ENCODE peak calls at places on chromosomes 12 and 14, in ten cellular contexts. One of them, this sample, is unnamed.

GRCh38 chr12:54588110-54588831 is at the start of gene PPP1R1A:
- DNase-seq in tibial nerve: no peak
- DNase-seq in psoas muscle: peak; percentile 75
- DNase-seq in left ventricle myocardium inferior: peak; percentile 35
- DNase-seq in OCI-LY7: no peak
- DNase-seq in lung: no peak
- DNase-seq in CD8-positive, alpha-beta T cell: no peak
- DNase-seq in H1: no peak
- DNase-seq in heart left ventricle: peak; percentile 20
- DNase-seq in aorta: peak; percentile 81
- DNase-seq in this sample: no peak

GRCh38 chr12:40226652-40227051 is 1.9 kb downstream of the LRRK2 start:
- DNase-seq in OCI-LY7: peak; percentile 52
- DNase-seq in tibial nerve: peak; percentile 39
- DNase-seq in CD8-positive, alpha-beta T cell: no peak
- DNase-seq in aorta: no peak
- DNase-seq in psoas muscle: peak; percentile 44
- DNase-seq in heart left ventricle: peak; percentile 61
- DNase-seq in lung: peak; percentile 64
- DNase-seq in H1: no peak
- DNase-seq in left ventricle myocardium inferior: no peak
- DNase-seq in this sample: peak; percentile 57

GRCh38 chr12:78146365-78146772 is 315.7 kb downstream of the NAV3 start:
- DNase-seq in H1: no peak
- DNase-seq in CD8-positive, alpha-beta T cell: no peak
- DNase-seq in lung: no peak
- DNase-seq in OCI-LY7: peak; percentile 61
- DNase-seq in heart left ventricle: no peak
- DNase-seq in left ventricle myocardium inferior: no peak
- DNase-seq in aorta: no peak
- DNase-seq in psoas muscle: no peak
- DNase-seq in tibial nerve: no peak
- DNase-seq in this sample: peak; percentile 47

GRCh38 chr12:114784526-114784925 is 100.6 kb upstream of the TBX3 start:
- DNase-seq in heart left ventricle: no peak
- DNase-seq in psoas muscle: no peak
- DNase-seq in H1: no peak
- DNase-seq in tibial nerve: no peak
- DNase-seq in OCI-LY7: no peak
- DNase-seq in aorta: no peak
- DNase-seq in left ventricle myocardium inferior: no peak
- DNase-seq in lung: no peak
- DNase-seq in CD8-positive, alpha-beta T cell: no peak
- DNase-seq in this sample: no peak

GRCh38 chr12:52873832-52874572 is 25.2 kb upstream of the KRT78 start:
- DNase-seq in left ventricle myocardium inferior: peak; percentile 86
- DNase-seq in H1: no peak
- DNase-seq in OCI-LY7: no peak
- DNase-seq in heart left ventricle: peak; percentile 88
- DNase-seq in aorta: peak; percentile 96
- DNase-seq in CD8-positive, alpha-beta T cell: no peak
- DNase-seq in tibial nerve: peak; percentile 70
- DNase-seq in lung: peak; percentile 79
- DNase-seq in psoas muscle: peak; percentile 89
- DNase-seq in this sample: peak; percentile 95

GRCh38 chr14:90499908-90500664 is 103.3 kb downstream of the CALM1 start:
- DNase-seq in CD8-positive, alpha-beta T cell: no peak
- DNase-seq in aorta: peak; percentile 36
- DNase-seq in OCI-LY7: no peak
- DNase-seq in heart left ventricle: no peak
- DNase-seq in psoas muscle: no peak
- DNase-seq in tibial nerve: no peak
- DNase-seq in H1: no peak
- DNase-seq in lung: no peak
- DNase-seq in left ventricle myocardium inferior: no peak
- DNase-seq in this sample: no peak

GRCh38 chr14:66405158-66405557 is 81.0 kb upstream of the CCDC196 start:
- DNase-seq in lung: no peak
- DNase-seq in tibial nerve: no peak
- DNase-seq in OCI-LY7: no peak
- DNase-seq in aorta: no peak
- DNase-seq in CD8-positive, alpha-beta T cell: no peak
- DNase-seq in H1: no peak
- DNase-seq in left ventricle myocardium inferior: no peak
- DNase-seq in psoas muscle: no peak
- DNase-seq in heart left ventricle: no peak
- DNase-seq in this sample: peak; percentile 12

GRCh38 chr14:68535404-68536024 is 257.4 kb downstream of the ZFP36L1 start:
- DNase-seq in tibial nerve: no peak
- DNase-seq in heart left ventricle: no peak
- DNase-seq in OCI-LY7: no peak
- DNase-seq in aorta: no peak
- DNase-seq in left ventricle myocardium inferior: no peak
- DNase-seq in lung: no peak
- DNase-seq in CD8-positive, alpha-beta T cell: no peak
- DNase-seq in H1: no peak
- DNase-seq in psoas muscle: no peak
- DNase-seq in this sample: peak; percentile 92

GRCh38 chr12:123269395-123269892 is 2.2 kb downstream of the CDK2AP1 start:
- DNase-seq in OCI-LY7: peak; percentile 70
- DNase-seq in aorta: peak; percentile 89
- DNase-seq in H1: no peak
- DNase-seq in tibial nerve: peak; percentile 70
- DNase-seq in CD8-positive, alpha-beta T cell: no peak
- DNase-seq in lung: no peak
- DNase-seq in heart left ventricle: peak; percentile 74
- DNase-seq in left ventricle myocardium inferior: peak; percentile 73
- DNase-seq in psoas muscle: peak; percentile 80
- DNase-seq in this sample: no peak

GRCh38 chr14:93926209-93926872 is 803 bp upstream of the FAM181A start:
- DNase-seq in tibial nerve: no peak
- DNase-seq in left ventricle myocardium inferior: no peak
- DNase-seq in aorta: no peak
- DNase-seq in psoas muscle: peak; percentile 69
- DNase-seq in heart left ventricle: no peak
- DNase-seq in lung: no peak
- DNase-seq in CD8-positive, alpha-beta T cell: no peak
- DNase-seq in OCI-LY7: no peak
- DNase-seq in H1: no peak
- DNase-seq in this sample: no peak

GRCh38 chr12:57175428-57176138 is 28.2 kb upstream of the LRP1-AS start:
- DNase-seq in OCI-LY7: peak; percentile 21
- DNase-seq in CD8-positive, alpha-beta T cell: no peak
- DNase-seq in aorta: peak; percentile 96
- DNase-seq in heart left ventricle: peak; percentile 76
- DNase-seq in left ventricle myocardium inferior: peak; percentile 87
- DNase-seq in psoas muscle: peak; percentile 90
- DNase-seq in H1: peak; percentile 50
- DNase-seq in tibial nerve: peak; percentile 89
- DNase-seq in lung: peak; percentile 76
- DNase-seq in this sample: peak; percentile 80

GRCh38 chr12:68378859-68379628 is 46.9 kb upstream of the MDM1 start:
- DNase-seq in CD8-positive, alpha-beta T cell: no peak
- DNase-seq in tibial nerve: no peak
- DNase-seq in lung: peak; percentile 35
- DNase-seq in OCI-LY7: no peak
- DNase-seq in aorta: no peak
- DNase-seq in left ventricle myocardium inferior: peak; percentile 20
- DNase-seq in psoas muscle: no peak
- DNase-seq in heart left ventricle: peak; percentile 25
- DNase-seq in H1: no peak
- DNase-seq in this sample: peak; percentile 82

GRCh38 chr14:23371865-23372264 is 744 bp upstream of the IL25 start:
- DNase-seq in H1: no peak
- DNase-seq in tibial nerve: no peak
- DNase-seq in lung: no peak
- DNase-seq in heart left ventricle: no peak
- DNase-seq in psoas muscle: no peak
- DNase-seq in OCI-LY7: no peak
- DNase-seq in aorta: no peak
- DNase-seq in left ventricle myocardium inferior: no peak
- DNase-seq in CD8-positive, alpha-beta T cell: no peak
- DNase-seq in this sample: no peak
- H3K9me3 ChIP-seq in H1: no peaks in the 10 kb centered on the region
- H3K9me3 ChIP-seq in tibial nerve: no peaks in the 10 kb centered on the region
- H3K9me3 ChIP-seq in lung: no peaks in the 10 kb centered on the region
- H3K9me3 ChIP-seq in heart left ventricle: no peaks in the 10 kb centered on the region
- H3K9me3 ChIP-seq in psoas muscle: no peaks in the 10 kb centered on the region
- H3K9me3 ChIP-seq in OCI-LY7: no peaks in the 10 kb centered on the region
- H3K9me3 ChIP-seq in aorta: no peaks in the 10 kb centered on the region
- H3K9me3 ChIP-seq in left ventricle myocardium inferior: no peaks in the 10 kb centered on the region
- H3K9me3 ChIP-seq in CD8-positive, alpha-beta T cell: no peaks in the 10 kb centered on the region
- H3K9me3 ChIP-seq in this sample: no peaks in the 10 kb centered on the region

GRCh38 chr14:78142994-78143393 is 27.2 kb upstream of the NRXN3 start:
- DNase-seq in psoas muscle: no peak
- DNase-seq in aorta: no peak
- DNase-seq in heart left ventricle: no peak
- DNase-seq in tibial nerve: no peak
- DNase-seq in left ventricle myocardium inferior: no peak
- DNase-seq in OCI-LY7: no peak
- DNase-seq in lung: no peak
- DNase-seq in H1: no peak
- DNase-seq in CD8-positive, alpha-beta T cell: no peak
- DNase-seq in this sample: no peak
- H3K27ac ChIP-seq in psoas muscle: no peak overlapping the region
- H3K27ac ChIP-seq in aorta: no peak overlapping the region
- H3K27ac ChIP-seq in heart left ventricle: no peak overlapping the region
- H3K27ac ChIP-seq in tibial nerve: no peak overlapping the region
- H3K27ac ChIP-seq in left ventricle myocardium inferior: no peak overlapping the region
- H3K27ac ChIP-seq in OCI-LY7: no peak overlapping the region
- H3K27ac ChIP-seq in lung: no peak overlapping the region
- H3K27ac ChIP-seq in H1: no peak overlapping the region
- H3K27ac ChIP-seq in CD8-positive, alpha-beta T cell: no peak overlapping the region
- H3K27ac ChIP-seq in this sample: no peak overlapping the region

DNA sequence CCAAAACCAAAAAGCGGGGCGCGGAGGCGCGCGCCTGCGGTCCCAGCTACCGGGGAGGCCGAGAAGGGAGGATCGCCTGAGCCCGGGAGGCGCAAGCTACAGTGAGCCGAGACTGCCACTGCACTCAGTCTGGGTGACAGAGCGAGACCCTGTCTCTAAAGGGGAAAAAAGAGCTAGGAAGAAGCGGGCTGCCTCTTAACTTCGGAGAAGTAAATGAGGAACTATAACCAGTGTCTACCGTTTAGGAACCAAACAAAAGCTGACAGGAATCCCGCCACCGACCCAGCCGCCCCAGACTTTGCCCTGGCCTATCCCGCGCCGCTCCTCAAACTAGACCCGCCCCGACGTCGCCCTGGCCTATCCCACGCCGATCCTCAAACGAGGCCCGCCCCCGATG is 611 bp upstream of the SIVA1 start:
- DNase-seq in lung: no peak
- DNase-seq in heart left ventricle: no peak
- DNase-seq in psoas muscle: no peak
- DNase-seq in tibial nerve: no peak
- DNase-seq in left ventricle myocardium inferior: no peak
- DNase-seq in CD8-positive, alpha-beta T cell: no peak
- DNase-seq in H1: no peak
- DNase-seq in aorta: no peak
- DNase-seq in OCI-LY7: no peak
- DNase-seq in this sample: no peak
- H3K4me1 ChIP-seq in lung: peaks cover 13% of the 10 kb centered on the region
- H3K4me1 ChIP-seq in heart left ventricle: peaks cover 10% of the 10 kb centered on the region
- H3K4me1 ChIP-seq in psoas muscle: peaks cover 54% of the 10 kb centered on the region
- H3K4me1 ChIP-seq in tibial nerve: peaks cover 31% of the 10 kb centered on the region
- H3K4me1 ChIP-seq in left ventricle myocardium inferior: peaks cover 44% of the 10 kb centered on the region
- H3K4me1 ChIP-seq in CD8-positive, alpha-beta T cell: peaks cover 45% of the 10 kb centered on the region
- H3K4me1 ChIP-seq in H1: peaks cover 5% of the 10 kb centered on the region
- H3K4me1 ChIP-seq in aorta: peaks cover 3% of the 10 kb centered on the region
- H3K4me1 ChIP-seq in OCI-LY7: peaks cover 54% of the 10 kb centered on the region
- H3K4me1 ChIP-seq in this sample: peaks cover 32% of the 10 kb centered on the region

GRCh38 chr14:105838107-105838506 is 311.7 kb downstream of the TMEM121 start:
- DNase-seq in left ventricle myocardium inferior: no peak
- DNase-seq in lung: no peak
- DNase-seq in heart left ventricle: no peak
- DNase-seq in tibial nerve: no peak
- DNase-seq in H1: no peak
- DNase-seq in aorta: no peak
- DNase-seq in psoas muscle: no peak
- DNase-seq in CD8-positive, alpha-beta T cell: no peak
- DNase-seq in OCI-LY7: no peak
- DNase-seq in this sample: no peak

GRCh38 chr14:105837349-105838063 is 311.1 kb downstream of the TMEM121 start:
- DNase-seq in H1: no peak
- DNase-seq in OCI-LY7: peak; percentile 1
- DNase-seq in psoas muscle: no peak
- DNase-seq in heart left ventricle: no peak
- DNase-seq in lung: no peak
- DNase-seq in aorta: no peak
- DNase-seq in CD8-positive, alpha-beta T cell: no peak
- DNase-seq in left ventricle myocardium inferior: no peak
- DNase-seq in tibial nerve: no peak
- DNase-seq in this sample: no peak

GRCh38 chr14:105836160-105836559 is 309.8 kb downstream of the TMEM121 start:
- DNase-seq in OCI-LY7: no peak
- DNase-seq in heart left ventricle: no peak
- DNase-seq in tibial nerve: no peak
- DNase-seq in lung: no peak
- DNase-seq in aorta: no peak
- DNase-seq in left ventricle myocardium inferior: no peak
- DNase-seq in CD8-positive, alpha-beta T cell: no peak
- DNase-seq in psoas muscle: no peak
- DNase-seq in H1: no peak
- DNase-seq in this sample: no peak

GRCh38 chr14:105838591-105839424 is 312.4 kb downstream of the TMEM121 start:
- DNase-seq in aorta: peak; percentile 68
- DNase-seq in OCI-LY7: no peak
- DNase-seq in heart left ventricle: no peak
- DNase-seq in lung: no peak
- DNase-seq in psoas muscle: no peak
- DNase-seq in CD8-positive, alpha-beta T cell: no peak
- DNase-seq in tibial nerve: no peak
- DNase-seq in left ventricle myocardium inferior: no peak
- DNase-seq in H1: no peak
- DNase-seq in this sample: no peak

GRCh38 chr14:105836730-105837129 is 310.3 kb downstream of the TMEM121 start:
- DNase-seq in tibial nerve: no peak
- DNase-seq in psoas muscle: no peak
- DNase-seq in H1: no peak
- DNase-seq in OCI-LY7: no peak
- DNase-seq in heart left ventricle: no peak
- DNase-seq in aorta: no peak
- DNase-seq in lung: no peak
- DNase-seq in left ventricle myocardium inferior: no peak
- DNase-seq in CD8-positive, alpha-beta T cell: no peak
- DNase-seq in this sample: no peak
- H3K9me3 ChIP-seq in tibial nerve: no peaks in the 10 kb centered on the region
- H3K9me3 ChIP-seq in psoas muscle: no peaks in the 10 kb centered on the region
- H3K9me3 ChIP-seq in H1: peaks cover 92% of the 10 kb centered on the region
- H3K9me3 ChIP-seq in OCI-LY7: peaks cover 4% of the 10 kb centered on the region
- H3K9me3 ChIP-seq in heart left ventricle: no peaks in the 10 kb centered on the region
- H3K9me3 ChIP-seq in aorta: no peaks in the 10 kb centered on the region
- H3K9me3 ChIP-seq in lung: peaks cover 6% of the 10 kb centered on the region
- H3K9me3 ChIP-seq in left ventricle myocardium inferior: no peaks in the 10 kb centered on the region
- H3K9me3 ChIP-seq in CD8-positive, alpha-beta T cell: no peaks in the 10 kb centered on the region
- H3K9me3 ChIP-seq in this sample: no peaks in the 10 kb centered on the region

GRCh38 chr12:32214723-32215122 is 108.1 kb downstream of the BICD1 start:
- DNase-seq in lung: no peak
- DNase-seq in H1: no peak
- DNase-seq in OCI-LY7: peak; percentile 45
- DNase-seq in psoas muscle: no peak
- DNase-seq in CD8-positive, alpha-beta T cell: no peak
- DNase-seq in heart left ventricle: no peak
- DNase-seq in aorta: no peak
- DNase-seq in tibial nerve: no peak
- DNase-seq in left ventricle myocardium inferior: no peak
- DNase-seq in this sample: no peak
- H3K27ac ChIP-seq in lung: no peak overlapping the region
- H3K27ac ChIP-seq in H1: no peak overlapping the region
- H3K27ac ChIP-seq in OCI-LY7: peak overlapping the region; percentile 76
- H3K27ac ChIP-seq in psoas muscle: no peak overlapping the region
- H3K27ac ChIP-seq in CD8-positive, alpha-beta T cell: no peak overlapping the region
- H3K27ac ChIP-seq in heart left ventricle: no peak overlapping the region
- H3K27ac ChIP-seq in aorta: no peak overlapping the region
- H3K27ac ChIP-seq in tibial nerve: no peak overlapping the region
- H3K27ac ChIP-seq in left ventricle myocardium inferior: no peak overlapping the region
- H3K27ac ChIP-seq in this sample: no peak overlapping the region

This sample was measured in PC-3.